ENCODE peak calls at places on chromosome 17, in four cellular contexts. F, N, U and S are unnamed samples.
A peak's percentile ranks its signal among the peaks of the same experiment; 100 is the strongest.

GRCh38 chr17:5785867-5786509 is 201.7 kb upstream of the NLRP1 start:
- DNase-seq in F (no peak), N (no peak), U (peak; percentile 27), S (no peak)

GRCh38 chr17:50657054-50657453 is 22.4 kb downstream of the ABCC3 start:
- DNase-seq in F (no peak), N (no peak), U (no peak), S (no peak)

GRCh38 chr17:9658593-9659211 is 13.4 kb downstream of the USP43 start:
- DNase-seq in F (no peak), N (no peak), U (peak; percentile 58), S (no peak)

GRCh38 chr17:64334851-64335250 is 55.8 kb downstream of the PECAM1 start:
- DNase-seq in F (no peak), N (no peak), U (no peak), S (no peak)

GRCh38 chr17:1518410-1518809 is 2.0 kb upstream of the INPP5K start:
- DNase-seq in F (no peak), N (no peak), U (no peak), S (no peak)

GRCh38 chr17:80060629-80061028 is 24.2 kb downstream of the CCDC40 start:
- DNase-seq in F (no peak), N (no peak), U (no peak), S (no peak)

GRCh38 chr17:62109378-62109902 is 44.4 kb upstream of the MED13 start:
- DNase-seq in F (peak; percentile 9), N (no peak), U (peak; percentile 88), S (no peak)

GRCh38 chr17:57868775-57869598 is 19.1 kb upstream of the MRPS23 start:
- DNase-seq in F (no peak), N (no peak), U (no peak), S (no peak)

GRCh38 chr17:59329558-59330313 is 1.7 kb upstream of the YPEL2 start:
- DNase-seq in F (peak; percentile 36), N (peak; percentile 54), U (peak; percentile 82), S (peak; percentile 52)

GRCh38 chr17:67051837-67052236 is 7.5 kb downstream of the CACNG1 start:
- DNase-seq in F (no peak), N (no peak), U (no peak), S (no peak)

GRCh38 chr17:64505320-64506200 is 529 bp downstream of the DDX5 start:
- DNase-seq in F (peak; percentile 84), N (peak; percentile 82), U (peak; percentile 95), S (peak; percentile 87)

GRCh38 chr17:16282522-16282921 is 65.5 kb downstream of the PIGL start:
- DNase-seq in F (no peak), N (no peak), U (peak; percentile 85), S (no peak)

GRCh38 chr17:27747462-27748359 is 52.6 kb downstream of the NOS2 start:
- DNase-seq in F (no peak), N (no peak), U (no peak), S (no peak)

GRCh38 chr17:2906907-2907306 is 110.7 kb downstream of the RAP1GAP2 start:
- DNase-seq in F (no peak), N (no peak), U (no peak), S (no peak)

GRCh38 chr17:35849469-35850348 is 19.0 kb downstream of the HEATR9 start:
- DNase-seq in F (peak; percentile 21), N (no peak), U (peak; percentile 81), S (peak; percentile 22)

GRCh38 chr17:27384261-27384701 is 72.0 kb upstream of the KSR1 start:
- DNase-seq in F (no peak), N (peak; percentile 74), U (peak; percentile 97), S (no peak)

GRCh38 chr17:57365420-57365819 is 109.1 kb downstream of the MSI2 start:
- DNase-seq in F (no peak), N (no peak), U (no peak), S (no peak)

GRCh38 chr17:80743181-80743771 is 198.6 kb downstream of the RPTOR start:
- DNase-seq in F (no peak), N (no peak), U (no peak), S (no peak)

GRCh38 chr17:7897773-7898172 is 9.2 kb downstream of the CHD3 start:
- DNase-seq in F (no peak), N (no peak), U (peak; percentile 41), S (no peak)

GRCh38 chr17:12637015-12637414 is 28.7 kb upstream of the MYOCD start:
- DNase-seq in F (no peak), N (no peak), U (peak; percentile 93), S (no peak)

GRCh38 chr17:44492706-44493272 is 10.4 kb downstream of the GPATCH8 start:
- DNase-seq in F (no peak), N (no peak), U (no peak), S (no peak)

GRCh38 chr17:69602969-69603368 is 188.5 kb downstream of the MAP2K6 start:
- DNase-seq in F (no peak), N (no peak), U (peak; percentile 41), S (no peak)

GRCh38 chr17:40459646-40460584 is 16.7 kb downstream of the IGFBP4 start:
- DNase-seq in F (no peak), N (no peak), U (no peak), S (no peak)

GRCh38 chr17:27349540-27350021 is 55.7 kb downstream of the WSB1 start:
- DNase-seq in F (no peak), N (no peak), U (no peak), S (no peak)

GRCh38 chr17:80272366-80272765 is 11.7 kb downstream of the RNF213 start:
- DNase-seq in F (no peak), N (no peak), U (no peak), S (no peak)

GRCh38 chr17:58391302-58391984 is 25.9 kb downstream of the RNF43 start:
- DNase-seq in F (no peak), N (no peak), U (peak; percentile 90), S (no peak)

GRCh38 chr17:46986401-46986800 is 7.3 kb upstream of the RPRML start:
- DNase-seq in F (no peak), N (no peak), U (no peak), S (no peak)

GRCh38 chr17:41578971-41579370 is 7.1 kb upstream of the KRT9 start:
- DNase-seq in F (no peak), N (no peak), U (no peak), S (no peak)

GRCh38 chr17:7846063-7846735 is 8.7 kb upstream of the TMEM88 start:
- DNase-seq in F (no peak), N (no peak), U (no peak), S (no peak)

GRCh38 chr17:15398736-15399331 is 57.4 kb upstream of the TEKT3 start:
- DNase-seq in F (no peak), N (no peak), U (peak; percentile 57), S (no peak)

GRCh38 chr17:75914643-75915265 is 10.1 kb upstream of the MRPL38 start:
- DNase-seq in F (no peak), N (no peak), U (no peak), S (no peak)

GRCh38 chr17:40303706-40304450 is 5.1 kb upstream of the RARA start:
- DNase-seq in F (no peak), N (no peak), U (peak; percentile 62), S (no peak)

GRCh38 chr17:15456972-15457722 is 10.3 kb downstream of the CDRT4 start:
- DNase-seq in F (no peak), N (peak; percentile 84), U (peak; percentile 97), S (peak; percentile 78)

GRCh38 chr17:76391200-76391715 is 6.8 kb downstream of the SPHK1 start:
- DNase-seq in F (no peak), N (no peak), U (no peak), S (no peak)